ENCODE peak calls at places on chromosomes 16 and 17, in five cellular contexts. D, T, I, S and C are unnamed samples.

GRCh38 chr16:8751481-8752311 is 45.7 kb downstream of the TMEM186 start:
- DNase-seq in D (no peak), T (peak), I (peak), S (no peak), C (peak)

GRCh38 chr17:74199306-74200092 is 4.0 kb upstream of the RPL38 start:
- DNase-seq in D (peak), T (no peak), I (no peak), S (no peak), C (peak)

GRCh38 chr17:1905190-1905919 is 75.5 kb downstream of the RPA1 start:
- DNase-seq in D (peak), T (no peak), I (no peak), S (no peak), C (no peak)

GRCh38 chr16:85401370-85401916 is 211.7 kb upstream of the GSE1 start:
- DNase-seq in D (no peak), T (no peak), I (no peak), S (no peak), C (no peak)

GRCh38 chr17:39732586-39732985 is 2.3 kb upstream of the MIEN1 start:
- DNase-seq in D (no peak), T (no peak), I (no peak), S (no peak), C (no peak)

GRCh38 chr17:50203589-50204345 is 2.3 kb upstream of the COL1A1 start:
- DNase-seq in D (no peak), T (peak), I (no peak), S (no peak), C (peak)

GRCh38 chr16:13936596-13937081 is 16.7 kb downstream of the ERCC4 start:
- DNase-seq in D (no peak), T (peak), I (no peak), S (no peak), C (peak)

GRCh38 chr17:3986939-3987335 is 22.7 kb upstream of the ATP2A3 start:
- DNase-seq in D (no peak), T (no peak), I (no peak), S (peak), C (no peak)

GRCh38 chr17:50944054-50944901 is 78.1 kb upstream of the TOB1 start:
- DNase-seq in D (peak), T (peak), I (no peak), S (peak), C (peak)

GRCh38 chr16:8782673-8783072 is 14.8 kb downstream of the TMEM186 start:
- DNase-seq in D (no peak), T (peak), I (no peak), S (no peak), C (no peak)

GRCh38 chr17:3594056-3594810 is 15.0 kb downstream of the TRPV1 start:
- DNase-seq in D (no peak), T (peak), I (no peak), S (no peak), C (peak)

GRCh38 chr17:40901981-40902862 is 17.2 kb upstream of the KRT20 start:
- DNase-seq in D (no peak), T (peak), I (no peak), S (no peak), C (peak)

GRCh38 chr17:79600613-79601221 is 10.1 kb downstream of the RBFOX3 start:
- DNase-seq in D (peak), T (no peak), I (no peak), S (no peak), C (no peak)

GRCh38 chr16:17304814-17305169 is 166.0 kb downstream of the XYLT1 start:
- DNase-seq in D (no peak), T (peak), I (no peak), S (no peak), C (no peak)

GRCh38 chr16:13919330-13919682 is 648 bp upstream of the ERCC4 start:
- DNase-seq in D (peak), T (peak), I (no peak), S (no peak), C (no peak)

GRCh38 chr16:27495191-27495590 is 54.5 kb downstream of the GTF3C1 start:
- DNase-seq in D (no peak), T (peak), I (no peak), S (no peak), C (peak)

GRCh38 chr17:2782030-2782429 is 14.2 kb upstream of the RAP1GAP2 start:
- DNase-seq in D (no peak), T (peak), I (no peak), S (no peak), C (no peak)

GRCh38 chr17:64694207-64694606 is 32.1 kb upstream of the SMURF2 start:
- DNase-seq in D (no peak), T (peak), I (no peak), S (peak), C (peak)

GRCh38 chr16:66952430-66953139 is 8.5 kb upstream of the CES3 start:
- DNase-seq in D (peak), T (no peak), I (no peak), S (no peak), C (no peak)

GRCh38 chr16:66472961-66473610 is 46.0 kb downstream of the BEAN1 start:
- DNase-seq in D (no peak), T (no peak), I (no peak), S (peak), C (no peak)

GRCh38 chr16:10892782-10893181 is 15.8 kb downstream of the CIITA start:
- DNase-seq in D (no peak), T (no peak), I (no peak), S (no peak), C (no peak)

GRCh38 chr17:34979153-34979552 is 1.2 kb upstream of the LIG3 start:
- DNase-seq in D (no peak), T (no peak), I (no peak), S (no peak), C (no peak)

GRCh38 chr17:34979650-34980352 is 511 bp upstream of the LIG3 start:
- DNase-seq in D (peak), T (peak), I (no peak), S (no peak), C (peak)

GRCh38 chr17:34980353-34980680 is at the start of gene LIG3:
- DNase-seq in D (peak), T (peak), I (peak), S (peak), C (peak)

GRCh38 chr17:34980681-34981537 is 597 bp downstream of the LIG3 start:
- DNase-seq in D (peak), T (peak), I (no peak), S (peak), C (peak)

DNA sequence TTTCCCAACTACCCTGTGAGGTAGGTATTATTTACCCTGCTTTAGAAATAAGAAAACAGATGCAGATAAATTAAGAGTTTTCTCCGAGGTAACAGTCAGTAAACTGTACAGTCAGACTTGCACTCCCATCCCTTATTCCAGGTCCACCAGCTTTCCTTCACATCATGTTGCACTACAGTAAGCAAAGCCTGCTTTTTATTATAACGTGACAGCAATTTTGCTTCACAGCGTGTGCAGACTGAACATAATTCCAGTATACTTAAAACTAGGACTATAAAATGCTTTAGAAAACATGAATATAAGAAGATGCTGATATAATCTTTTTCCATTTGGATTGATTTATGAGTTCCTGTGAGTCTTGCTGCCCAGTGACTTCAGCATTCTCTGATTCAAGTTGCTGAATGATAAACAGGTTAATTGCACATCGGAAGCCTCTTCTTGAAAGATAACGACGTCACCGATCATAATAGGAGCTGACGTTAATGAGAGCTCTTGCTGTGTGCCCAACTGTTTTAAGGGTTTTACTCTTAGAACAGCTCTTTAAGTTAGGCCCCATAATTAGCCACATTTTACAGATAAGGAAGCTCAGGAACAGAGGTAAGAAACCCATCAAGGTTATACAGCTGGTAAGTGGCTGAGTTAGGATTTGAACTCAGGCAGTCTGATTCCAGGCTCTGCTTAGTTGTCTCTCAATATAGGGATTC is 1.4 kb downstream of the LIG3 start:
- DNase-seq in D (peak), T (peak), I (no peak), S (no peak), C (peak)
- H3K4me3 ChIP-seq in D (peak), T (peak), I (peak), S (peak), C (peak)

GRCh38 chr17:38435795-38436194 is 7.5 kb downstream of the ARHGAP23 start:
- DNase-seq in D (no peak), T (no peak), I (no peak), S (no peak), C (no peak)
- H3K4me3 ChIP-seq in D (no peak), T (no peak), I (no peak), S (no peak), C (no peak)

GRCh38 chr17:48614904-48615211 is 234 bp downstream of the HOXB8 start:
- DNase-seq in D (no peak), T (no peak), I (no peak), S (no peak), C (no peak)

GRCh38 chr17:48612456-48612853 is 1.6 kb upstream of the HOXB7 start:
- DNase-seq in D (no peak), T (peak), I (no peak), S (no peak), C (no peak)

GRCh38 chr17:48611681-48612455 is 1.1 kb upstream of the HOXB7 start:
- DNase-seq in D (peak), T (no peak), I (no peak), S (no peak), C (no peak)

GRCh38 chr17:48613862-48614694 is 1.0 kb downstream of the HOXB8 start:
- DNase-seq in D (peak), T (peak), I (no peak), S (no peak), C (no peak)

DNA sequence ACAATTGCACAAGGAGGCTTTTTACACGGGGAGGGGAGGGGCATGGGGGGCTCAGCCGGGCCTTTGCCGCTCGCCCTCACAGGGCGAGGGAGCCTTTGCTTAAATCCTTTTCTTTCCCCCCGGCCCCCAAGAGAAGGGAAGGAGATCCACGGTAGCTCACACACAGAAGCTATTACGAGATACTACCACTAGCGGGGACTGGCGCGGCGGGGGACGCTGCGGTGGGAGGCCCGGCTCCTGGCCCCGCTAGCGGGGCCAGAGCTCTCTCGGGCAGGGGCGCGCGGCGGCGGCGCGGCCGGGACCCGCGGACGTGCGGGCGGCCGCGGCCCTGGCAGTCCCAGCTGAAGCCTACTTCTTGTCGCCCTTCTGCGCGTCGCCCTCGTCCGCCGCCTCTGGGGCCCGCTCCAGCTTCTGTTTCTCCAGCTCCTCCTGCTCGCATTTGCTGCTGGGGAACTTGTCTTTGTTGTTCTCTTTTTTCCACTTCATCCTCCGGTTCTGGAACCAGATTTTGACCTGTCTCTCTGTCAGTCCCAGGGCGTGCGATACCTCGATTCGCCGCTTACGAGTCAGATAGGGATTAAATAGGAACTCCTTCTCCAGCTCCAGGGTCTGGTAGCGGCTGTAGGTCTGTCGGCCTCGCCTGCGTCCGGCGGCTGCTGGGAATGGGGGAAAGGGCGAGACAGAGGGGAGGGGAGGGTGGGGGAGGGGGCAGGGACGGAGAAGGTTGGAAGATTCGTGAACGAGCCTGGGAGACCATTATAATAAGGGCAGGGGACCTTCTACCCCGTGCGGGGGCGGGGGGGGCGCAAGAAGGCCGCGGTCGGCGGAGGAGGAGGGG is 2.0 kb downstream of the HOXB8 start:
- DNase-seq in D (peak), T (peak), I (no peak), S (no peak), C (no peak)
- H3K4me3 ChIP-seq in D (no peak), T (peak), I (no peak), S (peak), C (peak)

GRCh38 chr16:90046971-90047713 is 27.9 kb upstream of the DBNDD1 start:
- DNase-seq in D (peak), T (peak), I (no peak), S (peak), C (peak)

GRCh38 chr16:90048347-90048722 is 28.8 kb downstream of the PRDM7 start:
- DNase-seq in D (no peak), T (no peak), I (no peak), S (no peak), C (peak)

GRCh38 chr16:90048737-90049330 is 28.3 kb downstream of the PRDM7 start:
- DNase-seq in D (no peak), T (no peak), I (no peak), S (no peak), C (no peak)

GRCh38 chr16:90046122-90046970 is 27.1 kb upstream of the DBNDD1 start:
- DNase-seq in D (no peak), T (no peak), I (peak), S (no peak), C (no peak)

DNA sequence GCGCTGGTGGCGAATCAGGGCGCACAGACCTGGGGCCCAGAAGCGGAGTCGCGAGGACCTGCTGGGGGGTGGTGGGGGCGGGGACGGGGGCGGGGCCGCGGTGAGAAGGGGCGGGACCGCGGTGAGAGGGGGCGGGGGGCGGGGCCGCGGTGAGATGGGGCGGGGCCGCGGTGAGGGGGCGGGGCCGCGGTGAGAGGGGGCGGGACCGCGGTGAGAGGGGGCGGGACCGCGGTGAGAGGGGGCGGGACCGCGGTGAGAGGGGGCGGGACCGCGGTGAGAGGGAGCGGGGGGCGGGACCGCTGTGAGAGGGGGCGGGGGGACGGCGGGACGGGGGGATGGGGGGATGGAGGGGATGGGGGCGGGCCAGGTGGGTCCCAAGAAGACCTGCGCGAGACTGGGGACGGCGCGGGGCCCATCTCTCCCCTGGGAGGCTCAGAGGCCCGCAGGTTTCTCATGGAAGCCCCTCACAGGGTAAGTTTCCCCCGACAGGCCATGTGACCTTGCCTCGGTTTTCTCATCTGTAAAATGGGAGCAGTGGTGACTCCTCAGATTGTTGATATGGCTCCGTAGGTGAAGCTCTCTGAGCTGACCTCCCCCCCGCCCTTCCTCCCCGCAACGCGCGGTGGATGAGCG is 28.6 kb upstream of the DBNDD1 start:
- DNase-seq in D (no peak), T (no peak), I (no peak), S (peak), C (peak)
- H3K4me3 ChIP-seq in D (peak), T (peak), I (peak), S (peak), C (peak)

GRCh38 chr16:2983706-2984136 is 3.5 kb upstream of the PKMYT1 start:
- DNase-seq in D (peak), T (peak), I (no peak), S (peak), C (peak)
- H3K4me3 ChIP-seq in D (no peak), T (peak), I (no peak), S (peak), C (peak)